ENCODE peak calls at places on chromosomes 12 and 14, in four cellular contexts. J, Y, L and E are unnamed samples.

GRCh38 chr12:6915023-6915788 is 826 bp downstream of the ENO2 start:
- DNase-seq in Y (no peak), J (no peak), L (no peak), E (no peak)

GRCh38 chr12:43148711-43149110 is 403.3 kb downstream of the ADAMTS20 start:
- DNase-seq in Y (no peak), L (no peak), J (no peak), E (no peak)

GRCh38 chr12:51923506-51924365 is 16.4 kb downstream of the ACVRL1 start:
- DNase-seq in Y (peak), L (peak), J (peak), E (peak)

GRCh38 chr12:1533205-1533601 is 61.2 kb downstream of the FBXL14 start:
- DNase-seq in J (no peak), Y (no peak), L (peak), E (no peak)

GRCh38 chr14:103456167-103456835 is 66.3 kb downstream of the CKB start:
- DNase-seq in J (no peak), L (no peak), Y (no peak), E (no peak)

GRCh38 chr12:53965251-53966069 is 7.5 kb upstream of the HOXC11 start:
- DNase-seq in L (no peak), Y (no peak), J (no peak), E (no peak)

GRCh38 chr12:106127289-106128126 is 11.2 kb downstream of the NUAK1 start:
- DNase-seq in L (no peak), Y (no peak), J (no peak), E (no peak)

GRCh38 chr12:92696240-92696639 is 6.5 kb upstream of the PLEKHG7 start:
- DNase-seq in L (no peak), Y (no peak), J (no peak), E (no peak)

GRCh38 chr14:70622111-70622712 is 19.5 kb upstream of the TTC9 start:
- DNase-seq in Y (peak), J (peak), L (peak), E (no peak)

GRCh38 chr12:108623577-108623976 is 10.1 kb downstream of the SELPLG start:
- DNase-seq in Y (no peak), J (no peak), L (no peak), E (no peak)

GRCh38 chr14:61653507-61653906 is 41.8 kb upstream of the HIF1A start:
- DNase-seq in Y (no peak), L (no peak), J (no peak), E (no peak)

GRCh38 chr12:122869207-122869973 is 26.5 kb downstream of the VPS37B start:
- DNase-seq in J (no peak), L (no peak), Y (no peak), E (no peak)

GRCh38 chr14:105411985-105412767 is 7.5 kb upstream of the MTA1 start:
- DNase-seq in J (no peak), L (no peak), Y (no peak), E (no peak)

GRCh38 chr12:107903377-107904061 is 129.0 kb downstream of the ASCL4 start:
- DNase-seq in L (peak), J (peak), Y (no peak), E (no peak)

GRCh38 chr14:46480817-46481216 is 170.8 kb downstream of the RPL10L start:
- DNase-seq in Y (no peak), L (no peak), J (no peak), E (no peak)

GRCh38 chr14:52918486-52918885 is 32.4 kb downstream of the FERMT2 start:
- DNase-seq in Y (no peak), L (peak), J (no peak), E (no peak)

GRCh38 chr14:77088645-77089044 is 9.4 kb upstream of the CIPC start:
- DNase-seq in Y (no peak), L (no peak), J (no peak), E (no peak)

GRCh38 chr12:47651368-47652254 is 54.2 kb downstream of the RPAP3 start:
- DNase-seq in L (peak), Y (peak), J (peak), E (peak)

GRCh38 chr14:64951724-64952123 is 9.2 kb upstream of the GPX2 start:
- DNase-seq in Y (no peak), J (no peak), L (no peak), E (no peak)

GRCh38 chr12:101924647-101925046 is 47.3 kb downstream of the DRAM1 start:
- DNase-seq in L (no peak), J (no peak), Y (no peak), E (no peak)

GRCh38 chr14:23514009-23514962 is 37.3 kb downstream of the ZFHX2 start:
- DNase-seq in Y (no peak), J (no peak), L (no peak), E (no peak)

GRCh38 chr14:62694075-62694474 is 351.2 kb downstream of the KCNH5 start:
- DNase-seq in Y (no peak), L (no peak), J (no peak), E (no peak)

GRCh38 chr12:29581641-29582040 is 84.2 kb upstream of the OVCH1 start:
- DNase-seq in L (no peak), J (no peak), Y (no peak), E (no peak)

GRCh38 chr14:61343471-61343870 is 22.1 kb downstream of the PRKCH start:
- DNase-seq in L (no peak), Y (no peak), J (no peak), E (no peak)

GRCh38 chr12:91103101-91103500 is 8.2 kb downstream of the LUM start:
- DNase-seq in L (no peak), Y (no peak), J (no peak), E (no peak)

GRCh38 chr12:105721051-105721825 is 390.7 kb downstream of the C12orf75 start:
- DNase-seq in J (no peak), Y (no peak), L (no peak), E (no peak)

GRCh38 chr12:129659927-129660326 is 243.9 kb downstream of the TMEM132D start:
- DNase-seq in Y (no peak), J (peak), L (no peak), E (no peak)

GRCh38 chr14:21040370-21040925 is 1.7 kb upstream of the RNASE7 start:
- DNase-seq in L (no peak), Y (no peak), J (no peak), E (no peak)

GRCh38 chr12:81627336-81628189 is 131.6 kb downstream of the PPFIA2 start:
- DNase-seq in J (no peak), L (no peak), Y (no peak), E (no peak)

GRCh38 chr12:7602287-7602686 is 63.4 kb downstream of the APOBEC1 start:
- DNase-seq in Y (no peak), J (no peak), L (no peak), E (no peak)

GRCh38 chr12:15996948-15997347 is 85.8 kb downstream of the DERA start:
- DNase-seq in L (no peak), J (no peak), Y (no peak), E (no peak)

GRCh38 chr12:104751024-104751570 is 207.0 kb downstream of the SLC41A2 start:
- DNase-seq in Y (no peak), L (no peak), J (no peak), E (no peak)

GRCh38 chr12:47816646-47817271 is 2.9 kb downstream of the HDAC7 start:
- DNase-seq in Y (no peak), J (no peak), L (no peak), E (no peak)

GRCh38 chr12:48021485-48022179 is 17.4 kb upstream of the COL2A1 start:
- DNase-seq in Y (no peak), L (no peak), J (no peak), E (no peak)

GRCh38 chr14:90281261-90281660 is 24.9 kb downstream of the PSMC1 start:
- DNase-seq in J (no peak), Y (no peak), L (no peak), E (no peak)

GRCh38 chr12:54431911-54432814 is 13.1 kb upstream of the ITGA5 start:
- DNase-seq in L (no peak), J (peak), Y (no peak), E (peak)

GRCh38 chr12:67939611-67940010 is 49.6 kb upstream of the IFNG-AS1 start:
- DNase-seq in J (no peak), Y (no peak), L (no peak), E (no peak)

GRCh38 chr14:55482936-55483605 is 42.7 kb upstream of the TBPL2 start:
- DNase-seq in L (no peak), J (no peak), Y (no peak), E (no peak)

GRCh38 chr14:74514471-74514932 is 20.9 kb downstream of the ISCA2 start:
- DNase-seq in Y (no peak), J (no peak), L (no peak), E (peak)